ENCODE peak calls at places on chromosomes 1 and 21, in nine cellular contexts. M, B, P, W, J, F, X, H and N are unnamed samples.

GRCh38 chr1:72284084-72284397 is 1.7 kb upstream of the NEGR1 start:
- DNase-seq in M (no peak), B (no peak), P (no peak), W (no peak), J (no peak), F (peak), X (no peak), H (no peak), N (no peak)

GRCh38 chr1:229105822-229106525 is 164.9 kb upstream of the RAB4A start:
- DNase-seq in M (no peak), B (no peak), P (no peak), W (no peak), J (no peak), F (no peak), X (no peak), H (no peak), N (no peak)

GRCh38 chr1:220775238-220775853 is 11.4 kb upstream of the MTARC1 start:
- DNase-seq in M (peak), B (peak), P (no peak), W (peak), J (peak), F (no peak), X (no peak), H (no peak), N (peak)

GRCh38 chr1:79290927-79291474 is 284.5 kb upstream of the ADGRL4 start:
- DNase-seq in M (no peak), B (no peak), P (no peak), W (no peak), J (no peak), F (no peak), X (no peak), H (no peak), N (no peak)

GRCh38 chr1:3515774-3516480 is 61.5 kb downstream of the ARHGEF16 start:
- DNase-seq in M (no peak), B (no peak), P (no peak), W (no peak), J (no peak), F (peak), X (no peak), H (no peak), N (no peak)

GRCh38 chr1:247680171-247680570 is 632 bp upstream of the OR13G1 start:
- DNase-seq in M (no peak), B (no peak), P (no peak), W (no peak), J (no peak), F (no peak), X (no peak), H (no peak), N (no peak)

GRCh38 chr1:200029035-200029623 is 1.6 kb downstream of the NR5A2 start:
- DNase-seq in M (no peak), B (peak), P (peak), W (peak), J (no peak), F (no peak), X (no peak), H (no peak), N (no peak)

GRCh38 chr1:150629115-150629928 is at the start of gene ENSA:
- DNase-seq in M (peak), B (peak), P (peak), W (peak), J (peak), F (peak), X (peak), H (peak), N (peak)

GRCh38 chr1:14118691-14119485 is 418.9 kb downstream of the PRDM2 start:
- DNase-seq in M (no peak), B (no peak), P (no peak), W (no peak), J (no peak), F (no peak), X (no peak), H (no peak), N (no peak)

GRCh38 chr1:63795455-63795854 is 21.6 kb downstream of the ROR1 start:
- DNase-seq in M (no peak), B (no peak), P (peak), W (no peak), J (no peak), F (peak), X (no peak), H (no peak), N (no peak)

GRCh38 chr1:119738100-119738720 is 26.5 kb downstream of the PHGDH start:
- DNase-seq in M (no peak), B (no peak), P (no peak), W (no peak), J (no peak), F (no peak), X (no peak), H (no peak), N (no peak)

GRCh38 chr1:2539312-2539907 is 9.3 kb upstream of the HES5 start:
- DNase-seq in M (no peak), B (peak), P (no peak), W (peak), J (no peak), F (no peak), X (no peak), H (no peak), N (no peak)

GRCh38 chr1:200206340-200206739 is 178.8 kb downstream of the NR5A2 start:
- DNase-seq in M (no peak), B (peak), P (no peak), W (no peak), J (peak), F (no peak), X (no peak), H (no peak), N (no peak)

GRCh38 chr1:195939844-195940243 is 668.4 kb downstream of the KCNT2 start:
- DNase-seq in M (no peak), B (peak), P (no peak), W (peak), J (no peak), F (no peak), X (no peak), H (no peak), N (no peak)

GRCh38 chr21:42618713-42619112 is 34.7 kb upstream of the PDE9A start:
- DNase-seq in M (no peak), B (no peak), P (no peak), W (no peak), J (no peak), F (no peak), X (no peak), H (no peak), N (no peak)

GRCh38 chr1:35807614-35808375 is at the start of gene AGO4:
- DNase-seq in M (peak), B (peak), P (peak), W (peak), J (peak), F (no peak), X (peak), H (peak), N (no peak)